ENCODE peak calls at places on chromosomes 12 and 14, in seven cellular contexts. One of them, this sample, is unnamed.

GRCh38 chr12:65826513-65827171 is 2.4 kb downstream of the HMGA2 start:
- DNase-seq in GM23338: peak; percentile 26
- DNase-seq in testis: no peak
- DNase-seq in CD4-positive, alpha-beta T cell: no peak
- DNase-seq in esophagus squamous epithelium: no peak
- DNase-seq in HCT116: no peak
- DNase-seq in MM.1S: no peak
- DNase-seq in this sample: no peak

GRCh38 chr14:64569108-64570045 is 19.6 kb downstream of the PPP1R36 start:
- DNase-seq in GM23338: peak; percentile 19
- DNase-seq in testis: peak; percentile 45
- DNase-seq in CD4-positive, alpha-beta T cell: no peak
- DNase-seq in esophagus squamous epithelium: no peak
- DNase-seq in HCT116: peak; percentile 62
- DNase-seq in MM.1S: no peak
- DNase-seq in this sample: peak; percentile 16

GRCh38 chr12:66679441-66680069 is 679 bp upstream of the GRIP1 start:
- DNase-seq in GM23338: no peak
- DNase-seq in testis: no peak
- DNase-seq in CD4-positive, alpha-beta T cell: no peak
- DNase-seq in esophagus squamous epithelium: no peak
- DNase-seq in HCT116: no peak
- DNase-seq in MM.1S: no peak
- DNase-seq in this sample: no peak

GRCh38 chr12:110860833-110861291 is 14.1 kb downstream of the CCDC63 start:
- DNase-seq in GM23338: peak; percentile 32
- DNase-seq in testis: no peak
- DNase-seq in CD4-positive, alpha-beta T cell: no peak
- DNase-seq in esophagus squamous epithelium: no peak
- DNase-seq in HCT116: no peak
- DNase-seq in MM.1S: no peak
- DNase-seq in this sample: no peak

GRCh38 chr14:70785556-70785955 is 23.8 kb downstream of the MAP3K9 start:
- DNase-seq in GM23338: no peak
- DNase-seq in testis: no peak
- DNase-seq in CD4-positive, alpha-beta T cell: no peak
- DNase-seq in esophagus squamous epithelium: no peak
- DNase-seq in HCT116: no peak
- DNase-seq in MM.1S: no peak
- DNase-seq in this sample: no peak

GRCh38 chr12:94204647-94205247 is 56.4 kb downstream of the PLXNC1 start:
- DNase-seq in GM23338: no peak
- DNase-seq in testis: no peak
- DNase-seq in CD4-positive, alpha-beta T cell: no peak
- DNase-seq in esophagus squamous epithelium: no peak
- DNase-seq in HCT116: no peak
- DNase-seq in MM.1S: peak; percentile 70
- DNase-seq in this sample: no peak

GRCh38 chr12:53677612-53678133 is 1.8 kb upstream of the ATP5MC2 start:
- DNase-seq in GM23338: no peak
- DNase-seq in testis: peak; percentile 30
- DNase-seq in CD4-positive, alpha-beta T cell: no peak
- DNase-seq in esophagus squamous epithelium: no peak
- DNase-seq in HCT116: no peak
- DNase-seq in MM.1S: no peak
- DNase-seq in this sample: peak; percentile 40

GRCh38 chr14:49620182-49621113 is at the start of the genes MGAT2 and RPL36AL:
- DNase-seq in GM23338: peak; percentile 99
- DNase-seq in testis: peak; percentile 98
- DNase-seq in CD4-positive, alpha-beta T cell: peak; percentile 93
- DNase-seq in esophagus squamous epithelium: peak; percentile 62
- DNase-seq in HCT116: peak; percentile 95
- DNase-seq in MM.1S: peak; percentile 92
- DNase-seq in this sample: peak; percentile 95

GRCh38 chr12:9351136-9351535 is 142.9 kb upstream of the PZP start:
- DNase-seq in GM23338: no peak
- DNase-seq in testis: no peak
- DNase-seq in CD4-positive, alpha-beta T cell: no peak
- DNase-seq in esophagus squamous epithelium: no peak
- DNase-seq in HCT116: no peak
- DNase-seq in MM.1S: no peak
- DNase-seq in this sample: no peak

GRCh38 chr12:7113389-7113871 is 4.4 kb upstream of the C1RL start:
- DNase-seq in GM23338: peak; percentile 64
- DNase-seq in testis: no peak
- DNase-seq in CD4-positive, alpha-beta T cell: peak; percentile 40
- DNase-seq in esophagus squamous epithelium: no peak
- DNase-seq in HCT116: no peak
- DNase-seq in MM.1S: peak; percentile 56
- DNase-seq in this sample: no peak

GRCh38 chr12:81953541-81953940 is 194.4 kb upstream of the PPFIA2 start:
- DNase-seq in GM23338: no peak
- DNase-seq in testis: no peak
- DNase-seq in CD4-positive, alpha-beta T cell: no peak
- DNase-seq in esophagus squamous epithelium: no peak
- DNase-seq in HCT116: no peak
- DNase-seq in MM.1S: no peak
- DNase-seq in this sample: no peak

GRCh38 chr12:125164541-125164940 is 99.3 kb downstream of the AACS start:
- DNase-seq in GM23338: no peak
- DNase-seq in testis: no peak
- DNase-seq in CD4-positive, alpha-beta T cell: no peak
- DNase-seq in esophagus squamous epithelium: no peak
- DNase-seq in HCT116: no peak
- DNase-seq in MM.1S: no peak
- DNase-seq in this sample: no peak

GRCh38 chr14:88518592-88519512 is 36.0 kb downstream of the PTPN21 start:
- DNase-seq in GM23338: no peak
- DNase-seq in testis: no peak
- DNase-seq in CD4-positive, alpha-beta T cell: no peak
- DNase-seq in esophagus squamous epithelium: no peak
- DNase-seq in HCT116: no peak
- DNase-seq in MM.1S: peak; percentile 14
- DNase-seq in this sample: no peak

GRCh38 chr12:59715434-59715833 is 119.6 kb downstream of the SLC16A7 start:
- DNase-seq in GM23338: no peak
- DNase-seq in testis: no peak
- DNase-seq in CD4-positive, alpha-beta T cell: no peak
- DNase-seq in esophagus squamous epithelium: no peak
- DNase-seq in HCT116: no peak
- DNase-seq in MM.1S: no peak
- DNase-seq in this sample: no peak
- H3K27ac ChIP-seq in GM23338: no peak overlapping the region
- H3K27ac ChIP-seq in testis: no peak overlapping the region
- H3K27ac ChIP-seq in CD4-positive, alpha-beta T cell: no peak overlapping the region
- H3K27ac ChIP-seq in esophagus squamous epithelium: no peak overlapping the region
- H3K27ac ChIP-seq in HCT116: no peak overlapping the region
- H3K27ac ChIP-seq in MM.1S: no peak overlapping the region
- H3K27ac ChIP-seq in this sample: no peak overlapping the region

DNA sequence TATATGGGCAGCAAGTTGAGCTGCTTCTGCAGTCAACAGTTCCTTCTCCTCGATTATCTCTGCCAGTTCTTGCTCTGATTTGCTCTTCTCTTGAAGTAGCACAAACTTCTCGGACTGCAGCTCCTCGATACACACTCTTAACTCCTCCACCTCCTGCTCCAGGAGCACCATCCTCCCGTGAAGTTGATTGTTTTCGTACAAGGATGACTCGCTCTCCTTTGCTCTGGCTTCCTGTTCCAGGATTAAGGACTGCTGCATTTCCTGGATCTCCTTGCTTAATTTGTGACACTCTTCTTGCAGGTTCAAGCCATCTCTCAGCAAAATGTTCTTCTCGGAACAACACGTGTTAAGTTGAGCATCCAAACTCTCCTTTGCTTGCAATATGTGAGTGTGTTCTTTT is 56.2 kb upstream of the VPS33A start:
- DNase-seq in GM23338: no peak
- DNase-seq in testis: no peak
- DNase-seq in CD4-positive, alpha-beta T cell: no peak
- DNase-seq in esophagus squamous epithelium: no peak
- DNase-seq in HCT116: no peak
- DNase-seq in MM.1S: no peak
- DNase-seq in this sample: no peak
- H3K27ac ChIP-seq in GM23338: no peak overlapping the region
- H3K27ac ChIP-seq in testis: no peak overlapping the region
- H3K27ac ChIP-seq in CD4-positive, alpha-beta T cell: no peak overlapping the region
- H3K27ac ChIP-seq in esophagus squamous epithelium: no peak overlapping the region
- H3K27ac ChIP-seq in HCT116: no peak overlapping the region
- H3K27ac ChIP-seq in MM.1S: no peak overlapping the region
- H3K27ac ChIP-seq in this sample: no peak overlapping the region

GRCh38 chr12:106274012-106274411 is 26.2 kb upstream of the CKAP4 start:
- DNase-seq in GM23338: no peak
- DNase-seq in testis: no peak
- DNase-seq in CD4-positive, alpha-beta T cell: no peak
- DNase-seq in esophagus squamous epithelium: no peak
- DNase-seq in HCT116: no peak
- DNase-seq in MM.1S: no peak
- DNase-seq in this sample: no peak
- H3K27ac ChIP-seq in GM23338: no peak overlapping the region
- H3K27ac ChIP-seq in testis: no peak overlapping the region
- H3K27ac ChIP-seq in CD4-positive, alpha-beta T cell: no peak overlapping the region
- H3K27ac ChIP-seq in esophagus squamous epithelium: no peak overlapping the region
- H3K27ac ChIP-seq in HCT116: no peak overlapping the region
- H3K27ac ChIP-seq in MM.1S: no peak overlapping the region
- H3K27ac ChIP-seq in this sample: no peak overlapping the region

GRCh38 chr12:31773867-31774266 is 45.0 kb upstream of the AMN1 start:
- DNase-seq in GM23338: no peak
- DNase-seq in testis: no peak
- DNase-seq in CD4-positive, alpha-beta T cell: no peak
- DNase-seq in esophagus squamous epithelium: no peak
- DNase-seq in HCT116: no peak
- DNase-seq in MM.1S: no peak
- DNase-seq in this sample: no peak
- H3K27ac ChIP-seq in GM23338: no peak overlapping the region
- H3K27ac ChIP-seq in testis: no peak overlapping the region
- H3K27ac ChIP-seq in CD4-positive, alpha-beta T cell: no peak overlapping the region
- H3K27ac ChIP-seq in esophagus squamous epithelium: no peak overlapping the region
- H3K27ac ChIP-seq in HCT116: no peak overlapping the region
- H3K27ac ChIP-seq in MM.1S: no peak overlapping the region
- H3K27ac ChIP-seq in this sample: no peak overlapping the region

DNA sequence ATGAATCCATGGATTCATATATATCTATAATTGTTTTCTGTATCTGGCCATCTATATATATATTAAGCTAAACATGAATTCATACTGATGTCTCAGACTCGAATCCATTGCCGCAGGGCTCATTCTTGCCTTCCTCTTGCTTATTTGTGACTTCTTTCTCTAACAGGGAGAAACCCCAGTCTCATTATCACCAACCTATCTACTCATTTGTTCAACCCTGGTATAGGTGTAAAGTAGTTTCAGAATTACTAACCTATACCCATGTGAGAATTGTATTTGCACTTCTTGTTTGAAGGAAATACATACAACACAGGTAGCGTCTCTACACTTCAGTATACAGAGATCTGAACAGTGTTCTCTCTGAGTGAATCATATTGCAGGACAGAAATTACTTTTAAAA is 77.7 kb downstream of the PTPN11 start:
- DNase-seq in GM23338: no peak
- DNase-seq in testis: no peak
- DNase-seq in CD4-positive, alpha-beta T cell: no peak
- DNase-seq in esophagus squamous epithelium: no peak
- DNase-seq in HCT116: no peak
- DNase-seq in MM.1S: no peak
- DNase-seq in this sample: no peak
- H3K27ac ChIP-seq in GM23338: peak overlapping the region; percentile 13
- H3K27ac ChIP-seq in testis: no peak overlapping the region
- H3K27ac ChIP-seq in CD4-positive, alpha-beta T cell: no peak overlapping the region
- H3K27ac ChIP-seq in esophagus squamous epithelium: no peak overlapping the region
- H3K27ac ChIP-seq in HCT116: no peak overlapping the region
- H3K27ac ChIP-seq in MM.1S: no peak overlapping the region
- H3K27ac ChIP-seq in this sample: no peak overlapping the region

DNA sequence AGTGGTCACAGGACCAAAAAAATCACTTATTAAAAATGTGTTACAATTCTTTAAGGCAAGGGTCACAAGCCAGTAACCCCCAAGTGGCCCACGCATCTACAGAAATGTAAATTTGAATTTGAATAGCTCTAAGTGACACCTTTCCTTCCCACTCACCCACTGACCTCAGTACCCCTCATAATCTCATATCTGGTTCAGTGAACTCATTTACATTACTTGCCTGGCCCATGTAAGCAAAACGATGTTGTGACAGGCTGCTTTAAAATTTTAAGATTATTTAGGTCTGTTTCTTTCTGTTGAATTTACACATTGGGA is 27.4 kb downstream of the NELL2 start:
- DNase-seq in GM23338: no peak
- DNase-seq in testis: no peak
- DNase-seq in CD4-positive, alpha-beta T cell: no peak
- DNase-seq in esophagus squamous epithelium: no peak
- DNase-seq in HCT116: no peak
- DNase-seq in MM.1S: no peak
- DNase-seq in this sample: no peak
- H3K27ac ChIP-seq in GM23338: no peak overlapping the region
- H3K27ac ChIP-seq in testis: no peak overlapping the region
- H3K27ac ChIP-seq in CD4-positive, alpha-beta T cell: peak overlapping the region; percentile 79
- H3K27ac ChIP-seq in esophagus squamous epithelium: no peak overlapping the region
- H3K27ac ChIP-seq in HCT116: no peak overlapping the region
- H3K27ac ChIP-seq in MM.1S: no peak overlapping the region
- H3K27ac ChIP-seq in this sample: no peak overlapping the region

GRCh38 chr14:100222219-100223093 is 16.5 kb upstream of the YY1 start:
- DNase-seq in GM23338: peak; percentile 38
- DNase-seq in testis: no peak
- DNase-seq in CD4-positive, alpha-beta T cell: no peak
- DNase-seq in esophagus squamous epithelium: no peak
- DNase-seq in HCT116: no peak
- DNase-seq in MM.1S: no peak
- DNase-seq in this sample: no peak

GRCh38 chr14:100221419-100222218 is 17.3 kb upstream of the YY1 start:
- DNase-seq in GM23338: peak; percentile 91
- DNase-seq in testis: peak; percentile 63
- DNase-seq in CD4-positive, alpha-beta T cell: peak; percentile 71
- DNase-seq in esophagus squamous epithelium: no peak
- DNase-seq in HCT116: no peak
- DNase-seq in MM.1S: peak; percentile 67
- DNase-seq in this sample: no peak

GRCh38 chr14:100223332-100224171 is 15.4 kb upstream of the YY1 start:
- DNase-seq in GM23338: peak; percentile 40
- DNase-seq in testis: no peak
- DNase-seq in CD4-positive, alpha-beta T cell: no peak
- DNase-seq in esophagus squamous epithelium: no peak
- DNase-seq in HCT116: no peak
- DNase-seq in MM.1S: no peak
- DNase-seq in this sample: no peak

GRCh38 chr14:100224229-100224628 is 14.7 kb upstream of the YY1 start:
- DNase-seq in GM23338: no peak
- DNase-seq in testis: no peak
- DNase-seq in CD4-positive, alpha-beta T cell: no peak
- DNase-seq in esophagus squamous epithelium: no peak
- DNase-seq in HCT116: no peak
- DNase-seq in MM.1S: no peak
- DNase-seq in this sample: no peak

GRCh38 chr14:100225169-100225568 is 13.8 kb upstream of the YY1 start:
- DNase-seq in GM23338: no peak
- DNase-seq in testis: no peak
- DNase-seq in CD4-positive, alpha-beta T cell: no peak
- DNase-seq in esophagus squamous epithelium: no peak
- DNase-seq in HCT116: no peak
- DNase-seq in MM.1S: no peak
- DNase-seq in this sample: no peak
- H3K27ac ChIP-seq in GM23338: no peak overlapping the region
- H3K27ac ChIP-seq in testis: no peak overlapping the region
- H3K27ac ChIP-seq in CD4-positive, alpha-beta T cell: no peak overlapping the region
- H3K27ac ChIP-seq in esophagus squamous epithelium: no peak overlapping the region
- H3K27ac ChIP-seq in HCT116: no peak overlapping the region
- H3K27ac ChIP-seq in MM.1S: no peak overlapping the region
- H3K27ac ChIP-seq in this sample: no peak overlapping the region

This sample was measured in caudate nucleus.